ENCODE peak calls at places on chromosome 3, in five cellular contexts. One of them, this sample, is unnamed.

GRCh38 chr3:65558821-65559220 is 479.9 kb downstream of the MAGI1 start:
- DNase-seq in spleen: no peak
- DNase-seq in psoas muscle: no peak
- DNase-seq in HCT116: no peak
- DNase-seq in heart right ventricle: no peak
- DNase-seq in this sample: no peak

GRCh38 chr3:87307805-87308204 is 31.4 kb upstream of the POU1F1 start:
- DNase-seq in spleen: no peak
- DNase-seq in psoas muscle: no peak
- DNase-seq in HCT116: no peak
- DNase-seq in heart right ventricle: no peak
- DNase-seq in this sample: no peak

GRCh38 chr3:162702768-162703385 is 1206.3 kb downstream of the OTOL1 start:
- DNase-seq in spleen: peak; percentile 61
- DNase-seq in psoas muscle: no peak
- DNase-seq in HCT116: no peak
- DNase-seq in heart right ventricle: no peak
- DNase-seq in this sample: no peak

GRCh38 chr3:45123841-45124269 is 22.3 kb downstream of the CDCP1 start:
- DNase-seq in spleen: no peak
- DNase-seq in psoas muscle: no peak
- DNase-seq in HCT116: peak; percentile 88
- DNase-seq in heart right ventricle: no peak
- DNase-seq in this sample: no peak

GRCh38 chr3:122890077-122890484 is 95.2 kb downstream of the SLC49A4 start:
- DNase-seq in spleen: no peak
- DNase-seq in psoas muscle: peak; percentile 49
- DNase-seq in HCT116: no peak
- DNase-seq in heart right ventricle: peak; percentile 43
- DNase-seq in this sample: peak; percentile 4

GRCh38 chr3:197600796-197601565 is 45.2 kb upstream of the BDH1 start:
- DNase-seq in spleen: no peak
- DNase-seq in psoas muscle: no peak
- DNase-seq in HCT116: no peak
- DNase-seq in heart right ventricle: no peak
- DNase-seq in this sample: no peak

GRCh38 chr3:64666171-64666581 is 21.6 kb downstream of the ADAMTS9 start:
- DNase-seq in spleen: no peak
- DNase-seq in psoas muscle: no peak
- DNase-seq in HCT116: no peak
- DNase-seq in heart right ventricle: no peak
- DNase-seq in this sample: no peak

GRCh38 chr3:197337656-197338055 is 39.2 kb upstream of the DLG1 start:
- DNase-seq in spleen: no peak
- DNase-seq in psoas muscle: no peak
- DNase-seq in HCT116: no peak
- DNase-seq in heart right ventricle: no peak
- DNase-seq in this sample: no peak

GRCh38 chr3:8736436-8736835 is 2.8 kb downstream of the CAV3 start:
- DNase-seq in spleen: peak; percentile 34
- DNase-seq in psoas muscle: peak; percentile 60
- DNase-seq in HCT116: no peak
- DNase-seq in heart right ventricle: no peak
- DNase-seq in this sample: no peak

GRCh38 chr3:45950686-45951600 is 7.7 kb downstream of the CXCR6 start:
- DNase-seq in spleen: peak; percentile 59
- DNase-seq in psoas muscle: no peak
- DNase-seq in HCT116: no peak
- DNase-seq in heart right ventricle: no peak
- DNase-seq in this sample: no peak

GRCh38 chr3:86969500-86970189 is 21.3 kb downstream of the VGLL3 start:
- DNase-seq in spleen: no peak
- DNase-seq in psoas muscle: no peak
- DNase-seq in HCT116: peak; percentile 38
- DNase-seq in heart right ventricle: no peak
- DNase-seq in this sample: no peak

GRCh38 chr3:22176911-22177310 is 425.9 kb upstream of the ZNF385D start:
- DNase-seq in spleen: no peak
- DNase-seq in psoas muscle: no peak
- DNase-seq in HCT116: no peak
- DNase-seq in heart right ventricle: no peak
- DNase-seq in this sample: no peak

GRCh38 chr3:182570934-182571594 is 222.2 kb upstream of the ATP11B start:
- DNase-seq in spleen: no peak
- DNase-seq in psoas muscle: no peak
- DNase-seq in HCT116: no peak
- DNase-seq in heart right ventricle: no peak
- DNase-seq in this sample: no peak

GRCh38 chr3:98608029-98608428 is 14.6 kb upstream of the CPOX start:
- DNase-seq in spleen: no peak
- DNase-seq in psoas muscle: no peak
- DNase-seq in HCT116: no peak
- DNase-seq in heart right ventricle: no peak
- DNase-seq in this sample: no peak

GRCh38 chr3:15438988-15439387 is 11.6 kb downstream of the EAF1 start:
- DNase-seq in spleen: no peak
- DNase-seq in psoas muscle: no peak
- DNase-seq in HCT116: no peak
- DNase-seq in heart right ventricle: no peak
- DNase-seq in this sample: no peak

GRCh38 chr3:77254967-77255831 is 215.3 kb downstream of the ROBO2 start:
- DNase-seq in spleen: no peak
- DNase-seq in psoas muscle: no peak
- DNase-seq in HCT116: no peak
- DNase-seq in heart right ventricle: no peak
- DNase-seq in this sample: peak; percentile 37

GRCh38 chr3:53649816-53650215 is 155.4 kb downstream of the CACNA1D start:
- DNase-seq in spleen: no peak
- DNase-seq in psoas muscle: no peak
- DNase-seq in HCT116: no peak
- DNase-seq in heart right ventricle: no peak
- DNase-seq in this sample: no peak

GRCh38 chr3:47057212-47057671 is 77.8 kb downstream of the NBEAL2 start:
- DNase-seq in spleen: no peak
- DNase-seq in psoas muscle: no peak
- DNase-seq in HCT116: no peak
- DNase-seq in heart right ventricle: no peak
- DNase-seq in this sample: no peak

GRCh38 chr3:106333911-106334618 is 465.3 kb upstream of the CBLB start:
- DNase-seq in spleen: no peak
- DNase-seq in psoas muscle: no peak
- DNase-seq in HCT116: no peak
- DNase-seq in heart right ventricle: no peak
- DNase-seq in this sample: peak; percentile 26

GRCh38 chr3:112464264-112464663 is 35.0 kb downstream of the BTLA start:
- DNase-seq in spleen: no peak
- DNase-seq in psoas muscle: no peak
- DNase-seq in HCT116: no peak
- DNase-seq in heart right ventricle: no peak
- DNase-seq in this sample: no peak

GRCh38 chr3:32460031-32460749 is 42.5 kb downstream of the CMTM6 start:
- DNase-seq in spleen: peak; percentile 89
- DNase-seq in psoas muscle: no peak
- DNase-seq in HCT116: no peak
- DNase-seq in heart right ventricle: no peak
- DNase-seq in this sample: no peak

GRCh38 chr3:179376474-179376873 is 29.0 kb downstream of the MFN1 start:
- DNase-seq in spleen: no peak
- DNase-seq in psoas muscle: no peak
- DNase-seq in HCT116: no peak
- DNase-seq in heart right ventricle: no peak
- DNase-seq in this sample: no peak

GRCh38 chr3:65354880-65355279 is 667.1 kb upstream of the ADAMTS9 start:
- DNase-seq in spleen: no peak
- DNase-seq in psoas muscle: no peak
- DNase-seq in HCT116: no peak
- DNase-seq in heart right ventricle: no peak
- DNase-seq in this sample: no peak

GRCh38 chr3:187198490-187198889 is 1.2 kb downstream of the RTP1 start:
- DNase-seq in spleen: no peak
- DNase-seq in psoas muscle: no peak
- DNase-seq in HCT116: no peak
- DNase-seq in heart right ventricle: no peak
- DNase-seq in this sample: no peak

GRCh38 chr3:2420919-2421318 is 322.3 kb downstream of the CNTN4 start:
- DNase-seq in spleen: no peak
- DNase-seq in psoas muscle: no peak
- DNase-seq in HCT116: no peak
- DNase-seq in heart right ventricle: no peak
- DNase-seq in this sample: no peak

GRCh38 chr3:81502251-81502650 is 259.2 kb downstream of the GBE1 start:
- DNase-seq in spleen: no peak
- DNase-seq in psoas muscle: no peak
- DNase-seq in HCT116: no peak
- DNase-seq in heart right ventricle: no peak
- DNase-seq in this sample: no peak

GRCh38 chr3:38646062-38646461 is 3.4 kb downstream of the SCN5A start:
- DNase-seq in spleen: peak; percentile 22
- DNase-seq in psoas muscle: no peak
- DNase-seq in HCT116: no peak
- DNase-seq in heart right ventricle: no peak
- DNase-seq in this sample: no peak

GRCh38 chr3:50516048-50516871 is 12.8 kb upstream of the CACNA2D2 start:
- DNase-seq in spleen: peak; percentile 81
- DNase-seq in psoas muscle: peak; percentile 56
- DNase-seq in HCT116: no peak
- DNase-seq in heart right ventricle: peak; percentile 82
- DNase-seq in this sample: no peak

GRCh38 chr3:154304936-154305335 is 19.4 kb downstream of the DHX36 start:
- DNase-seq in spleen: no peak
- DNase-seq in psoas muscle: no peak
- DNase-seq in HCT116: no peak
- DNase-seq in heart right ventricle: no peak
- DNase-seq in this sample: no peak

GRCh38 chr3:197434841-197435240 is 120.9 kb downstream of the BDH1 start:
- DNase-seq in spleen: no peak
- DNase-seq in psoas muscle: no peak
- DNase-seq in HCT116: no peak
- DNase-seq in heart right ventricle: no peak
- DNase-seq in this sample: no peak

GRCh38 chr3:119258915-119259314 is 18.2 kb upstream of the B4GALT4 start:
- DNase-seq in spleen: no peak
- DNase-seq in psoas muscle: no peak
- DNase-seq in HCT116: no peak
- DNase-seq in heart right ventricle: no peak
- DNase-seq in this sample: no peak

GRCh38 chr3:127951276-127951675 is 36.2 kb downstream of the KBTBD12 start:
- DNase-seq in spleen: no peak
- DNase-seq in psoas muscle: no peak
- DNase-seq in HCT116: no peak
- DNase-seq in heart right ventricle: no peak
- DNase-seq in this sample: no peak

GRCh38 chr3:142366434-142366833 is 81.4 kb downstream of the XRN1 start:
- DNase-seq in spleen: no peak
- DNase-seq in psoas muscle: no peak
- DNase-seq in HCT116: peak; percentile 6
- DNase-seq in heart right ventricle: no peak
- DNase-seq in this sample: no peak
- TF ChIP-seq CTCF in spleen: no peak
- TF ChIP-seq CTCF in psoas muscle: no peak
- TF ChIP-seq CTCF in HCT116: peak; percentile 25
- TF ChIP-seq CTCF in heart right ventricle: no peak
- TF ChIP-seq CTCF in this sample: peak; percentile 20

DNA sequence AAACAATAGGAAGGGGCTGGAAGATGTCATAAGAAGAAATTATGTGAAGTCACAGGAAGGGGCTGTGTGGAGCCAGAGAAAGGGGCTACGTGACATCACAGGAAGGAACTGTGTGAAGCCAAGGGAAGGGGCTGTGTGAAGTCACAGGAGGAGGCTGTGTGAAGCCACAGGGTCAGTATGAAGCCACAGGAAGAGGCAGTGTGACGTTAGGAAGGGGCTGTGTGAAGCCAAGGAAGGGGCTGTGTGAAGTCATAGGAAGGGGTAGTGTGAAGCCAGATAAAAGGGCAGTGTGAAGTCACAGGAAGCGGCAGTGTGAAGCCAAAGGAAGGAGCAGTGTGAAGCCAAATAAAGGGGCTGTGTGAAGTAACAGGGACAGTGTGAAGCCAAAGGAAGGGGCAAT is 32.5 kb downstream of the GASK1A start:
- DNase-seq in spleen: no peak
- DNase-seq in psoas muscle: no peak
- DNase-seq in HCT116: no peak
- DNase-seq in heart right ventricle: no peak
- DNase-seq in this sample: no peak
- H3K9me3 ChIP-seq in spleen: peaks cover 58% of the 10 kb centered on the region
- H3K9me3 ChIP-seq in psoas muscle: no peaks in the 10 kb centered on the region
- H3K9me3 ChIP-seq in HCT116: no peaks in the 10 kb centered on the region
- H3K9me3 ChIP-seq in heart right ventricle: no peaks in the 10 kb centered on the region
- H3K9me3 ChIP-seq in this sample: peaks cover 21% of the 10 kb centered on the region

DNA sequence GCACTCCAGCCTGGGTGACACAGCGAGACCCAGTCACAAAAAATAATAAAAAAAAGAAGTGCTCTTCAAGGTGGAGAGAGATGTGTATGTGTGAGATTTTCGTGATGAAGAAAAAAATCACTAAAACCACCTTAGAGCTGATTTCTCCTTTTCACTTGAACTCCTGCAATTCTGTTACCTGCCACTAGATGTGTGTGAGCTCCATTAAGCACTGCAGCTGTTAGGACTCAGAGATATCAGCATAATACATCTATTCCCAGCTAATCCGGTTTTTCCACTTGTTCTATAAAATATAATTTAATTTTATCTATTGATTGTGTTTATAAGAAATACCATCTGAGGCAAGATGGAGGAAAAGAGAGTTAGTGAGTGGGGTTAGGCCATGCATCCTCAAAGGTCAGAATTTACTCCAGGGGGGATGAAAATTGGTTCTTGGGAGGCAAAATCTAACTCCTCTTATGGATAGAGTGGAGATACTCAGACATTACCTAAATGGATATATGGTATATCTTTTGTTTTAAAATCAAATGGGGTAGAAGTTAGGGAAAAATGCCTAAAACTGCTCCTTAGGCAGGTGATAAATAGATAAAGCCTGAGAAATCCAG is 152.7 kb downstream of the IL20RB start:
- DNase-seq in spleen: no peak
- DNase-seq in psoas muscle: no peak
- DNase-seq in HCT116: peak; percentile 12
- DNase-seq in heart right ventricle: no peak
- DNase-seq in this sample: no peak
- TF ChIP-seq CTCF in spleen: peak; percentile 61
- TF ChIP-seq CTCF in psoas muscle: peak; percentile 63
- TF ChIP-seq CTCF in HCT116: peak; percentile 22
- TF ChIP-seq CTCF in heart right ventricle: peak; percentile 63
- TF ChIP-seq CTCF in this sample: peak; percentile 88

GRCh38 chr3:20772869-20773268 is 586.9 kb upstream of the SGO1 start:
- DNase-seq in spleen: no peak
- DNase-seq in psoas muscle: no peak
- DNase-seq in HCT116: no peak
- DNase-seq in heart right ventricle: no peak
- DNase-seq in this sample: no peak
- H3K9me3 ChIP-seq in spleen: peaks cover 12% of the 10 kb centered on the region
- H3K9me3 ChIP-seq in psoas muscle: no peaks in the 10 kb centered on the region
- H3K9me3 ChIP-seq in HCT116: peaks cover 3% of the 10 kb centered on the region
- H3K9me3 ChIP-seq in heart right ventricle: peaks cover 2% of the 10 kb centered on the region
- H3K9me3 ChIP-seq in this sample: no peaks in the 10 kb centered on the region

GRCh38 chr3:51957520-51958205 is 2.5 kb downstream of the GPR62 start:
- DNase-seq in spleen: no peak
- DNase-seq in psoas muscle: no peak
- DNase-seq in HCT116: no peak
- DNase-seq in heart right ventricle: no peak
- DNase-seq in this sample: no peak
- TF ChIP-seq CTCF in spleen: no peak
- TF ChIP-seq CTCF in psoas muscle: no peak
- TF ChIP-seq CTCF in HCT116: no peak
- TF ChIP-seq CTCF in heart right ventricle: no peak
- TF ChIP-seq CTCF in this sample: no peak

GRCh38 chr3:121202573-121202972 is 294.6 kb downstream of the STXBP5L start:
- DNase-seq in spleen: no peak
- DNase-seq in psoas muscle: no peak
- DNase-seq in HCT116: no peak
- DNase-seq in heart right ventricle: no peak
- DNase-seq in this sample: no peak
- H3K9me3 ChIP-seq in spleen: peaks cover 22% of the 10 kb centered on the region
- H3K9me3 ChIP-seq in psoas muscle: no peaks in the 10 kb centered on the region
- H3K9me3 ChIP-seq in HCT116: no peaks in the 10 kb centered on the region
- H3K9me3 ChIP-seq in heart right ventricle: peaks cover 21% of the 10 kb centered on the region
- H3K9me3 ChIP-seq in this sample: no peaks in the 10 kb centered on the region